ENCODE peak calls at places on chromosomes 1 and 21, in seven cellular contexts. L, R, M, Y, J, G and B are unnamed samples.

GRCh38 chr1:227192163-227192562 is 126.1 kb downstream of the CDC42BPA start:
- DNase-seq in Y (no peak), R (peak; percentile 91), L (peak; percentile 98), M (peak; percentile 87), G (no peak), J (no peak), B (peak; percentile 90)

GRCh38 chr1:173095632-173096031 is 44.9 kb upstream of the TNFSF18 start:
- DNase-seq in J (no peak), M (peak; percentile 51), R (peak; percentile 61), Y (no peak), G (no peak), L (peak; percentile 87), B (peak; percentile 39)

GRCh38 chr1:23557471-23558124 is 1.7 kb downstream of the ID3 start:
- DNase-seq in L (no peak), M (peak; percentile 56), G (no peak), Y (no peak), R (no peak), J (no peak), B (no peak)

GRCh38 chr1:239388578-239388977 is 2.2 kb downstream of the CHRM3 start:
- DNase-seq in R (no peak), L (no peak), Y (no peak), M (no peak), J (no peak), G (no peak), B (no peak)

GRCh38 chr1:109268431-109269211 is 14.3 kb downstream of the PSRC1 start:
- DNase-seq in R (no peak), J (no peak), M (no peak), Y (no peak), L (no peak), G (no peak), B (no peak)

GRCh38 chr21:27320868-27321267 is 354.0 kb upstream of the ADAMTS5 start:
- DNase-seq in J (no peak), L (no peak), Y (no peak), M (no peak), R (no peak), G (no peak), B (no peak)

GRCh38 chr1:47469405-47469759 is 31.5 kb downstream of the FOXD2 start:
- DNase-seq in M (peak; percentile 8), J (no peak), G (no peak), L (peak; percentile 12), Y (no peak), R (no peak), B (peak; percentile 35)

GRCh38 chr1:28582248-28582615 is 9.8 kb upstream of the RAB42 start:
- DNase-seq in L (peak; percentile 46), Y (no peak), G (no peak), J (no peak), R (no peak), M (peak; percentile 54), B (peak; percentile 49)

GRCh38 chr1:79920970-79921669 is 914.6 kb upstream of the ADGRL4 start:
- DNase-seq in J (no peak), L (no peak), G (no peak), R (no peak), M (no peak), Y (no peak), B (no peak)

GRCh38 chr1:206814716-206815341 is 42.5 kb upstream of the IL10 start:
- DNase-seq in M (peak; percentile 90), R (no peak), L (peak; percentile 90), J (no peak), Y (no peak), G (no peak), B (peak; percentile 54)

GRCh38 chr1:221174598-221174997 is 295.4 kb downstream of the HLX start:
- DNase-seq in R (no peak), G (no peak), Y (no peak), L (no peak), M (peak; percentile 18), J (no peak), B (no peak)

GRCh38 chr1:169484683-169485426 is 889 bp downstream of the SLC19A2 start:
- DNase-seq in J (peak; percentile 78), Y (peak; percentile 13), R (no peak), L (peak; percentile 79), M (peak; percentile 81), G (no peak), B (peak; percentile 66)

GRCh38 chr1:183070923-183071618 is 47.9 kb downstream of the LAMC1 start:
- DNase-seq in J (no peak), G (no peak), L (peak; percentile 93), M (peak; percentile 78), Y (no peak), R (peak; percentile 73), B (peak; percentile 47)

GRCh38 chr1:3245768-3246167 is 176.8 kb downstream of the PRDM16 start:
- DNase-seq in G (no peak), L (no peak), J (no peak), M (no peak), Y (no peak), R (no peak), B (no peak)

GRCh38 chr1:216566809-216567208 is 143.6 kb upstream of the USH2A start:
- DNase-seq in Y (no peak), L (peak; percentile 24), R (peak; percentile 3), J (no peak), M (peak; percentile 47), G (no peak), B (peak; percentile 58)
- TF ChIP-seq CTCF in Y (peak; percentile 28), L (peak; percentile 43), R (peak; percentile 43), J (peak; percentile 32), M (peak; percentile 50), G (no peak), B (peak; percentile 66)

GRCh38 chr1:25484533-25484932 is 53.8 kb downstream of the MACO1 start:
- DNase-seq in R (no peak), Y (no peak), G (no peak), J (no peak), L (no peak), M (no peak), B (no peak)

GRCh38 chr1:25486602-25487001 is 55.9 kb downstream of the MACO1 start:
- DNase-seq in G (no peak), R (no peak), J (no peak), M (no peak), Y (no peak), L (peak; percentile 54), B (no peak)

GRCh38 chr1:25484096-25484495 is 53.4 kb downstream of the MACO1 start:
- DNase-seq in G (no peak), J (no peak), Y (no peak), L (no peak), R (no peak), M (no peak), B (no peak)

GRCh38 chr1:25485536-25486235 is 55.0 kb downstream of the MACO1 start:
- DNase-seq in R (no peak), Y (no peak), M (no peak), L (no peak), J (no peak), G (no peak), B (no peak)

GRCh38 chr1:25487628-25488027 is 55.8 kb upstream of the LDLRAP1 start:
- DNase-seq in Y (no peak), J (no peak), G (no peak), R (no peak), M (no peak), L (no peak), B (no peak)
- TF ChIP-seq CTCF in Y (peak; percentile 48), J (peak; percentile 45), G (no peak), R (no peak), M (peak; percentile 49), L (peak; percentile 50), B (peak; percentile 44)

GRCh38 chr1:38083541-38083940 is 36.9 kb upstream of the POU3F1 start:
- DNase-seq in J (no peak), R (no peak), L (no peak), Y (no peak), M (no peak), G (no peak), B (no peak)
- TF ChIP-seq CTCF in J (no peak), R (no peak), L (no peak), Y (no peak), M (no peak), G (no peak), B (no peak)

GRCh38 chr1:200154069-200154767 is 126.7 kb downstream of the NR5A2 start:
- DNase-seq in J (no peak), R (no peak), G (no peak), M (peak; percentile 58), Y (no peak), L (no peak), B (no peak)
- TF ChIP-seq CTCF in J (no peak), R (no peak), G (no peak), M (no peak), Y (no peak), L (no peak), B (no peak)

GRCh38 chr1:230084408-230085177 is 17.6 kb downstream of the GALNT2 start:
- DNase-seq in M (peak; percentile 97), G (peak; percentile 46), R (peak; percentile 97), L (peak; percentile 98), J (no peak), Y (no peak), B (peak; percentile 100)

GRCh38 chr1:230085178-230085515 is 18.1 kb downstream of the GALNT2 start:
- DNase-seq in M (no peak), Y (no peak), R (no peak), J (no peak), L (no peak), G (no peak), B (peak; percentile 48)

GRCh38 chr1:230086152-230086551 is 19.1 kb downstream of the GALNT2 start:
- DNase-seq in J (no peak), G (no peak), Y (no peak), M (no peak), R (no peak), L (no peak), B (no peak)

GRCh38 chr1:230087722-230088115 is 20.7 kb downstream of the GALNT2 start:
- DNase-seq in G (no peak), Y (no peak), M (no peak), R (no peak), L (no peak), J (no peak), B (no peak)

GRCh38 chr1:230087034-230087721 is 20.1 kb downstream of the GALNT2 start:
- DNase-seq in Y (no peak), M (no peak), R (no peak), L (no peak), J (no peak), G (no peak), B (peak; percentile 91)
- TF ChIP-seq CTCF in Y (no peak), M (no peak), R (no peak), L (no peak), J (no peak), G (no peak), B (peak; percentile 31)

DNA sequence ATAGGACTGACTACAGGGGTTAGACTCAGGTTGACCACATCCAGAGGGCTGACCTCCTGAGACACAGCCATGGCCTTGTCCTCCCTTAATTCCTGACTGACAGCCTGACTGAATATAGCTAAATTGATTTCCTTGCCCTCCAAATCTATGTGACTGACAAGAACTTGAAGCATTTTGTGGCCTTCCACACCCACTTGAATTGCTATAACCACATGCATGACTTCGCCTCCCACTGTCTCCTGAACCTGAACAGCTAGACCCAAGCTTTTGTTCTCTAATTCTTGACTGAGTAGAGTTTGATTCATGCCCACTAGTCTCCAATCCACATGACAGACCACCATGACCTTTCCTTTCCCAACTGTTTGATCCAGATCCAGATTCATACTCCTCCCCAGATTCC is 3.1 kb downstream of the FLG2 start:
- DNase-seq in R (no peak), M (no peak), J (no peak), Y (no peak), L (no peak), G (no peak), B (no peak)
- TF ChIP-seq CTCF in R (no peak), M (no peak), J (no peak), Y (no peak), L (no peak), G (no peak), B (no peak)